ENCODE peak calls at places on chromosomes 4 and X, in eight cellular contexts. One of them, this sample, is unnamed.

GRCh38 chrX:107672955-107673378 is 44.7 kb downstream of the PRPS1 start:
- DNase-seq in H9: peak; percentile 81
- DNase-seq in pancreas: no peak
- DNase-seq in MCF 10A: peak; percentile 88
- DNase-seq in IMR-90: peak; percentile 56
- DNase-seq in progenitor cell of endocrine pancreas: peak; percentile 19
- DNase-seq in Calu3: peak; percentile 76
- DNase-seq in dorsolateral prefrontal cortex: peak; percentile 48
- DNase-seq in this sample: peak; percentile 66

GRCh38 chr4:107122736-107123135 is 86.6 kb upstream of the DKK2 start:
- DNase-seq in H9: no peak
- DNase-seq in pancreas: no peak
- DNase-seq in MCF 10A: no peak
- DNase-seq in IMR-90: no peak
- DNase-seq in progenitor cell of endocrine pancreas: no peak
- DNase-seq in Calu3: no peak
- DNase-seq in dorsolateral prefrontal cortex: no peak
- DNase-seq in this sample: no peak

GRCh38 chrX:125628435-125628834 is 308.8 kb downstream of the TEX13C start:
- DNase-seq in H9: peak; percentile 34
- DNase-seq in pancreas: no peak
- DNase-seq in MCF 10A: no peak
- DNase-seq in IMR-90: no peak
- DNase-seq in progenitor cell of endocrine pancreas: no peak
- DNase-seq in Calu3: no peak
- DNase-seq in dorsolateral prefrontal cortex: no peak
- DNase-seq in this sample: no peak

GRCh38 chr4:122450847-122451246 is 5.7 kb downstream of the IL2 start:
- DNase-seq in H9: peak; percentile 82
- DNase-seq in pancreas: no peak
- DNase-seq in MCF 10A: peak; percentile 62
- DNase-seq in IMR-90: peak; percentile 10
- DNase-seq in progenitor cell of endocrine pancreas: no peak
- DNase-seq in Calu3: peak; percentile 12
- DNase-seq in dorsolateral prefrontal cortex: no peak
- DNase-seq in this sample: peak; percentile 17

GRCh38 chrX:116749943-116750342 is 287.2 kb upstream of the CT83 start:
- DNase-seq in H9: no peak
- DNase-seq in pancreas: no peak
- DNase-seq in MCF 10A: peak; percentile 77
- DNase-seq in IMR-90: no peak
- DNase-seq in progenitor cell of endocrine pancreas: no peak
- DNase-seq in Calu3: no peak
- DNase-seq in dorsolateral prefrontal cortex: no peak
- DNase-seq in this sample: peak; percentile 84

GRCh38 chr4:159395693-159396092 is 292.8 kb downstream of the RAPGEF2 start:
- DNase-seq in H9: no peak
- DNase-seq in pancreas: no peak
- DNase-seq in MCF 10A: no peak
- DNase-seq in IMR-90: peak; percentile 54
- DNase-seq in progenitor cell of endocrine pancreas: no peak
- DNase-seq in Calu3: no peak
- DNase-seq in dorsolateral prefrontal cortex: no peak
- DNase-seq in this sample: peak; percentile 43

GRCh38 chrX:13864264-13864663 is 47.4 kb upstream of the GPM6B start:
- DNase-seq in H9: no peak
- DNase-seq in pancreas: no peak
- DNase-seq in MCF 10A: no peak
- DNase-seq in IMR-90: peak; percentile 30
- DNase-seq in progenitor cell of endocrine pancreas: no peak
- DNase-seq in Calu3: no peak
- DNase-seq in dorsolateral prefrontal cortex: no peak
- DNase-seq in this sample: peak; percentile 25

GRCh38 chrX:1554469-1555210 is 17.7 kb upstream of the P2RY8 start:
- DNase-seq in H9: no peak
- DNase-seq in pancreas: no peak
- DNase-seq in MCF 10A: no peak
- DNase-seq in IMR-90: no peak
- DNase-seq in progenitor cell of endocrine pancreas: no peak
- DNase-seq in Calu3: no peak
- DNase-seq in dorsolateral prefrontal cortex: no peak
- DNase-seq in this sample: no peak

GRCh38 chr4:179196511-179196910 is 1754.3 kb upstream of the AGA start:
- DNase-seq in H9: no peak
- DNase-seq in pancreas: no peak
- DNase-seq in MCF 10A: peak; percentile 17
- DNase-seq in IMR-90: peak; percentile 56
- DNase-seq in progenitor cell of endocrine pancreas: no peak
- DNase-seq in Calu3: no peak
- DNase-seq in dorsolateral prefrontal cortex: no peak
- DNase-seq in this sample: no peak

GRCh38 chrX:80810365-80810978 is 795 bp upstream of the BRWD3 start:
- DNase-seq in H9: no peak
- DNase-seq in pancreas: no peak
- DNase-seq in MCF 10A: peak; percentile 11
- DNase-seq in IMR-90: no peak
- DNase-seq in progenitor cell of endocrine pancreas: no peak
- DNase-seq in Calu3: no peak
- DNase-seq in dorsolateral prefrontal cortex: no peak
- DNase-seq in this sample: no peak

GRCh38 chrX:45824471-45824870 is 623.8 kb upstream of the DIPK2B start:
- DNase-seq in H9: no peak
- DNase-seq in pancreas: no peak
- DNase-seq in MCF 10A: peak; percentile 95
- DNase-seq in IMR-90: peak; percentile 96
- DNase-seq in progenitor cell of endocrine pancreas: no peak
- DNase-seq in Calu3: peak; percentile 89
- DNase-seq in dorsolateral prefrontal cortex: no peak
- DNase-seq in this sample: peak; percentile 98

GRCh38 chr4:139718833-139719232 is 53.2 kb downstream of the MGST2 start:
- DNase-seq in H9: no peak
- DNase-seq in pancreas: no peak
- DNase-seq in MCF 10A: no peak
- DNase-seq in IMR-90: no peak
- DNase-seq in progenitor cell of endocrine pancreas: no peak
- DNase-seq in Calu3: no peak
- DNase-seq in dorsolateral prefrontal cortex: no peak
- DNase-seq in this sample: no peak

GRCh38 chr4:140089216-140089615 is 64.8 kb downstream of the MAML3 start:
- DNase-seq in H9: no peak
- DNase-seq in pancreas: no peak
- DNase-seq in MCF 10A: no peak
- DNase-seq in IMR-90: no peak
- DNase-seq in progenitor cell of endocrine pancreas: no peak
- DNase-seq in Calu3: no peak
- DNase-seq in dorsolateral prefrontal cortex: no peak
- DNase-seq in this sample: no peak

GRCh38 chr4:83252782-83253405 is 31.7 kb downstream of the COQ2 start:
- DNase-seq in H9: peak; percentile 78
- DNase-seq in pancreas: no peak
- DNase-seq in MCF 10A: peak; percentile 81
- DNase-seq in IMR-90: peak; percentile 54
- DNase-seq in progenitor cell of endocrine pancreas: peak; percentile 29
- DNase-seq in Calu3: peak; percentile 69
- DNase-seq in dorsolateral prefrontal cortex: no peak
- DNase-seq in this sample: peak; percentile 43

GRCh38 chr4:78079701-78080430 is 22.7 kb downstream of the FRAS1 start:
- DNase-seq in H9: no peak
- DNase-seq in pancreas: no peak
- DNase-seq in MCF 10A: no peak
- DNase-seq in IMR-90: no peak
- DNase-seq in progenitor cell of endocrine pancreas: no peak
- DNase-seq in Calu3: no peak
- DNase-seq in dorsolateral prefrontal cortex: no peak
- DNase-seq in this sample: no peak

GRCh38 chr4:173334085-173334890 is at the start of gene HMGB2:
- DNase-seq in H9: peak; percentile 100
- DNase-seq in pancreas: peak; percentile 99
- DNase-seq in MCF 10A: peak; percentile 100
- DNase-seq in IMR-90: peak; percentile 100
- DNase-seq in progenitor cell of endocrine pancreas: peak; percentile 100
- DNase-seq in Calu3: peak; percentile 98
- DNase-seq in dorsolateral prefrontal cortex: peak; percentile 99
- DNase-seq in this sample: peak; percentile 100

GRCh38 chr4:113675731-113676707 is 85.5 kb downstream of the CAMK2D start:
- DNase-seq in H9: no peak
- DNase-seq in pancreas: no peak
- DNase-seq in MCF 10A: peak; percentile 70
- DNase-seq in IMR-90: peak; percentile 23
- DNase-seq in progenitor cell of endocrine pancreas: no peak
- DNase-seq in Calu3: no peak
- DNase-seq in dorsolateral prefrontal cortex: no peak
- DNase-seq in this sample: no peak

GRCh38 chr4:121675715-121676114 is 21.1 kb downstream of the ANXA5 start:
- DNase-seq in H9: no peak
- DNase-seq in pancreas: no peak
- DNase-seq in MCF 10A: no peak
- DNase-seq in IMR-90: peak; percentile 61
- DNase-seq in progenitor cell of endocrine pancreas: no peak
- DNase-seq in Calu3: no peak
- DNase-seq in dorsolateral prefrontal cortex: no peak
- DNase-seq in this sample: no peak

GRCh38 chrX:129930941-129931410 is 25.0 kb downstream of the UTP14A start:
- DNase-seq in H9: no peak
- DNase-seq in pancreas: no peak
- DNase-seq in MCF 10A: no peak
- DNase-seq in IMR-90: no peak
- DNase-seq in progenitor cell of endocrine pancreas: no peak
- DNase-seq in Calu3: no peak
- DNase-seq in dorsolateral prefrontal cortex: no peak
- DNase-seq in this sample: no peak

GRCh38 chrX:129925305-129926092 is 19.5 kb downstream of the UTP14A start:
- DNase-seq in H9: peak; percentile 64
- DNase-seq in pancreas: no peak
- DNase-seq in MCF 10A: peak; percentile 72
- DNase-seq in IMR-90: peak; percentile 81
- DNase-seq in progenitor cell of endocrine pancreas: peak; percentile 49
- DNase-seq in Calu3: peak; percentile 73
- DNase-seq in dorsolateral prefrontal cortex: peak; percentile 78
- DNase-seq in this sample: peak; percentile 50
- TF ChIP-seq CTCF in H9: peak; percentile 73
- TF ChIP-seq CTCF in pancreas: peak; percentile 54
- TF ChIP-seq CTCF in MCF 10A: peak; percentile 50
- TF ChIP-seq CTCF in IMR-90: peak; percentile 69
- TF ChIP-seq CTCF in progenitor cell of endocrine pancreas: peak; percentile 70
- TF ChIP-seq CTCF in Calu3: peak; percentile 62
- TF ChIP-seq CTCF in dorsolateral prefrontal cortex: peak; percentile 76
- TF ChIP-seq CTCF in this sample: peak; percentile 55

DNA sequence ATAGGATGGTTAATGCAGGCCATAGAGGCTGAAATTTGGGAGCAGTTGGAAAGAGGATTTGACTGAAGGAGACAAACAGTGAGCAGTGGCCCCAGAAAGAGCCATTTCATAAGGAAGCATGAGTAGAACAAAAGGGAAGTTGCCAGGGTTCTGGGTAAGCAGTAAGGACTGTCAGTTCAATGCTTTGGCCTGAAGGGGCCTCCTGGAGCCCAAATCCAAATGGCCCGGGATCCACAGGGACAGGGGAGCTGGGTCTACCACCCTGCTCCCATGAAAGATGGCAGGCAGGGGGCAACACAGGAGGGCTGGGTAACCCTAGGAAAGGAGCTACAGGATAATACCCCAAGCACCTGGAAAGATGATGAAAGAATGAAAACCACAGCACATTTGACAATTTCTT is 4.1 kb upstream of the INTS6L start:
- DNase-seq in H9: peak; percentile 55
- DNase-seq in pancreas: no peak
- DNase-seq in MCF 10A: peak; percentile 10
- DNase-seq in IMR-90: no peak
- DNase-seq in progenitor cell of endocrine pancreas: no peak
- DNase-seq in Calu3: no peak
- DNase-seq in dorsolateral prefrontal cortex: no peak
- DNase-seq in this sample: no peak
- TF ChIP-seq CTCF in H9: peak; percentile 45
- TF ChIP-seq CTCF in pancreas: no peak
- TF ChIP-seq CTCF in MCF 10A: peak; percentile 10
- TF ChIP-seq CTCF in IMR-90: no peak
- TF ChIP-seq CTCF in progenitor cell of endocrine pancreas: no peak
- TF ChIP-seq CTCF in Calu3: no peak
- TF ChIP-seq CTCF in dorsolateral prefrontal cortex: no peak
- TF ChIP-seq CTCF in this sample: peak; percentile 6

GRCh38 chr4:110510955-110511544 is 35.1 kb downstream of the ENPEP start:
- DNase-seq in H9: no peak
- DNase-seq in pancreas: no peak
- DNase-seq in MCF 10A: peak; percentile 68
- DNase-seq in IMR-90: peak; percentile 67
- DNase-seq in progenitor cell of endocrine pancreas: no peak
- DNase-seq in Calu3: no peak
- DNase-seq in dorsolateral prefrontal cortex: no peak
- DNase-seq in this sample: peak; percentile 45

GRCh38 chr4:110512901-110513300 is 36.9 kb downstream of the ENPEP start:
- DNase-seq in H9: no peak
- DNase-seq in pancreas: no peak
- DNase-seq in MCF 10A: no peak
- DNase-seq in IMR-90: no peak
- DNase-seq in progenitor cell of endocrine pancreas: no peak
- DNase-seq in Calu3: no peak
- DNase-seq in dorsolateral prefrontal cortex: no peak
- DNase-seq in this sample: no peak

GRCh38 chr4:110510282-110510681 is 34.3 kb downstream of the ENPEP start:
- DNase-seq in H9: no peak
- DNase-seq in pancreas: no peak
- DNase-seq in MCF 10A: no peak
- DNase-seq in IMR-90: no peak
- DNase-seq in progenitor cell of endocrine pancreas: no peak
- DNase-seq in Calu3: no peak
- DNase-seq in dorsolateral prefrontal cortex: no peak
- DNase-seq in this sample: no peak

GRCh38 chr4:110505440-110505839 is 29.5 kb downstream of the ENPEP start:
- DNase-seq in H9: no peak
- DNase-seq in pancreas: no peak
- DNase-seq in MCF 10A: no peak
- DNase-seq in IMR-90: no peak
- DNase-seq in progenitor cell of endocrine pancreas: no peak
- DNase-seq in Calu3: no peak
- DNase-seq in dorsolateral prefrontal cortex: no peak
- DNase-seq in this sample: no peak

GRCh38 chr4:110508827-110509446 is 33.0 kb downstream of the ENPEP start:
- DNase-seq in H9: no peak
- DNase-seq in pancreas: no peak
- DNase-seq in MCF 10A: peak; percentile 55
- DNase-seq in IMR-90: peak; percentile 46
- DNase-seq in progenitor cell of endocrine pancreas: no peak
- DNase-seq in Calu3: no peak
- DNase-seq in dorsolateral prefrontal cortex: no peak
- DNase-seq in this sample: peak; percentile 8
- TF ChIP-seq CTCF in H9: peak; percentile 62
- TF ChIP-seq CTCF in pancreas: no peak
- TF ChIP-seq CTCF in MCF 10A: peak; percentile 53
- TF ChIP-seq CTCF in IMR-90: peak; percentile 58
- TF ChIP-seq CTCF in progenitor cell of endocrine pancreas: peak; percentile 58
- TF ChIP-seq CTCF in Calu3: no peak
- TF ChIP-seq CTCF in dorsolateral prefrontal cortex: peak; percentile 34
- TF ChIP-seq CTCF in this sample: peak; percentile 14

DNA sequence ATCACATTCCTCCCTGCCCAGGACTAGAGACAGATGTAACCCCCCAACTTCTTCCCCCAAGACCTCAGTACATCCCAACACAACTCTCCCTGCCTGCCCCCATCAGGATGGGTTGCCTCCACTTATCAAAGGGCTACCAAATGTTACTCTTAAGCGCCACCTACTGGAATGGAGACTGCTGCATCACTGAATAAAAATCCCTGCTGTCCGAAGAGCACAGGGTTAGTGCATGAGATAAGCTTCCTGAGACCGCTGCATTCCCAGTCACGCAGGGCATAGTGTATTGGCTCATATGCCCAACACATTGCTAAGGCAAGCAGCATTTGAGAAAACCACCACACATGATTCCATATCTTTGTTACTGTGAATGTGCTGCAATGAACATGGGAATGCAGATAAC is 544.5 kb downstream of the PPP4R3C start:
- DNase-seq in H9: peak; percentile 51
- DNase-seq in pancreas: no peak
- DNase-seq in MCF 10A: peak; percentile 33
- DNase-seq in IMR-90: no peak
- DNase-seq in progenitor cell of endocrine pancreas: no peak
- DNase-seq in Calu3: no peak
- DNase-seq in dorsolateral prefrontal cortex: no peak
- DNase-seq in this sample: peak; percentile 9
- TF ChIP-seq CTCF in H9: peak; percentile 62
- TF ChIP-seq CTCF in pancreas: peak; percentile 17
- TF ChIP-seq CTCF in MCF 10A: peak; percentile 14
- TF ChIP-seq CTCF in IMR-90: no peak
- TF ChIP-seq CTCF in progenitor cell of endocrine pancreas: peak; percentile 28
- TF ChIP-seq CTCF in Calu3: peak; percentile 43
- TF ChIP-seq CTCF in dorsolateral prefrontal cortex: peak; percentile 18
- TF ChIP-seq CTCF in this sample: peak; percentile 52

This sample was measured in mammary epithelial cell.